ENCODE peak calls at places on chromosomes 2 and 18, in five cellular contexts. S is HepG2, T is A549, V is upper lobe of left lung, E is K562. Y is an unnamed sample.

GRCh38 chr18:48711651-48712486 is 173.0 kb downstream of the CTIF start:
- ATAC-seq in V (no peak), E (peak), T (peak), S (peak), Y (no peak)

GRCh38 chr2:102522890-102523289 is 49.9 kb downstream of the SLC9A4 start:
- ATAC-seq in S (no peak), T (no peak), V (no peak), E (no peak), Y (no peak)

GRCh38 chr2:13667415-13667757 is 950.6 kb downstream of the TRIB2 start:
- ATAC-seq in S (no peak), E (no peak), V (no peak), T (no peak), Y (no peak)

GRCh38 chr2:207334631-207335371 is 169.1 kb upstream of the KLF7 start:
- ATAC-seq in E (peak), S (peak), V (peak), T (peak), Y (peak)

GRCh38 chr2:68287580-68288441 is 31.9 kb downstream of the CNRIP1 start:
- ATAC-seq in V (peak), T (no peak), S (no peak), E (peak), Y (peak)

GRCh38 chr18:1049173-1049572 is 144.5 kb downstream of the ADCYAP1 start:
- ATAC-seq in E (no peak), V (no peak), T (no peak), S (no peak), Y (no peak)

GRCh38 chr2:84705858-84706257 is 175.0 kb downstream of the TRABD2A start:
- ATAC-seq in V (no peak), E (no peak), S (no peak), T (no peak), Y (no peak)

GRCh38 chr2:129554373-129554772 is 425.1 kb upstream of the RAB6C start:
- ATAC-seq in E (no peak), T (no peak), V (no peak), S (no peak), Y (no peak)

GRCh38 chr18:38790786-38791185 is 1225.2 kb upstream of the CELF4 start:
- ATAC-seq in V (no peak), T (no peak), S (no peak), E (no peak), Y (no peak)

GRCh38 chr18:38790303-38790702 is 1224.7 kb upstream of the CELF4 start:
- ATAC-seq in S (peak), E (no peak), V (no peak), T (no peak), Y (no peak)
- TF ChIP-seq CTCF in S (peak), E (no peak), V (no peak), T (no peak), Y (no peak)

GRCh38 chr18:9474103-9474982 is 970 bp upstream of the RALBP1 start:
- ATAC-seq in V (peak), E (peak), S (peak), T (peak), Y (peak)

GRCh38 chr18:9477509-9477908 is 2.2 kb downstream of the RALBP1 start:
- ATAC-seq in E (no peak), S (no peak), V (no peak), T (no peak), Y (no peak)

GRCh38 chr18:9475643-9476580 is 599 bp downstream of the RALBP1 start:
- ATAC-seq in S (peak), E (peak), V (peak), T (peak), Y (no peak)

GRCh38 chr18:9478545-9478944 is 3.2 kb downstream of the RALBP1 start:
- ATAC-seq in V (no peak), S (no peak), T (no peak), E (no peak), Y (no peak)

GRCh38 chr18:9474983-9475642 is at the start of gene RALBP1:
- ATAC-seq in E (peak), T (peak), V (peak), S (peak), Y (peak)
- TF ChIP-seq EP300 in E (no peak), T (no peak), V (no peak), S (no peak), Y (no peak)

GRCh38 chr2:195850764-195851163 is 193.7 kb downstream of the SLC39A10 start:
- ATAC-seq in T (no peak), E (no peak), V (peak), S (no peak), Y (no peak)

GRCh38 chr2:195842932-195843331 is 185.9 kb downstream of the SLC39A10 start:
- ATAC-seq in E (no peak), S (no peak), V (no peak), T (no peak), Y (no peak)

GRCh38 chr2:195848119-195848899 is 191.3 kb downstream of the SLC39A10 start:
- ATAC-seq in E (no peak), S (no peak), V (no peak), T (no peak), Y (no peak)
- TF ChIP-seq CTCF in E (no peak), S (no peak), V (no peak), T (no peak), Y (no peak)

GRCh38 chr18:23072079-23072478 is 63.2 kb upstream of the CABLES1 start:
- ATAC-seq in E (no peak), S (no peak), V (no peak), T (no peak), Y (no peak)

GRCh38 chr18:23069481-23069880 is 65.8 kb upstream of the CABLES1 start:
- ATAC-seq in S (no peak), E (no peak), V (peak), T (no peak), Y (no peak)

GRCh38 chr18:23068692-23069305 is 66.5 kb upstream of the CABLES1 start:
- ATAC-seq in S (no peak), T (no peak), E (no peak), V (no peak), Y (no peak)

GRCh38 chr18:23073996-23074606 is 61.2 kb upstream of the CABLES1 start:
- ATAC-seq in E (no peak), V (no peak), T (no peak), S (no peak), Y (no peak)

DNA sequence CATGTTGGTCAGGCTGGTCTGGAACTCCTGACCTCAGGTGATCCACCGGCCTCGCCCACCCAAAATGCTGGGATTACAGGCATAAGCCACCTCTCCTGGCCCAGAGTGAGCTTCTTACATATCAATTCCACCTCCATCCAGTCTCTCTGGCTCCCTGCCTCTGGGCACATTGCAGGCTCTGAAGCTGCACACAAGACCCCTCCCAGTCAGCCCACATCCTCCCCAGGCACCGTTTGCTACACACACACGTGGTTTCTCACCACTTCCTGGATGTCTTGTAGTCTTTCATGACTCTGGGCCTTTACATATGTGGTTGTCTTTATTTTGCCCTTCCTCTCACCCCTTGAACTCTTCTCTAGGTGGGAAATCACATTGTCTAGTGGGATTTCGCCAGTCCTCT is 64.0 kb upstream of the CABLES1 start:
- ATAC-seq in S (no peak), T (no peak), V (peak), E (no peak), Y (peak)
- TF ChIP-seq EP300 in S (no peak), T (no peak), V (no peak), E (no peak), Y (no peak)

DNA sequence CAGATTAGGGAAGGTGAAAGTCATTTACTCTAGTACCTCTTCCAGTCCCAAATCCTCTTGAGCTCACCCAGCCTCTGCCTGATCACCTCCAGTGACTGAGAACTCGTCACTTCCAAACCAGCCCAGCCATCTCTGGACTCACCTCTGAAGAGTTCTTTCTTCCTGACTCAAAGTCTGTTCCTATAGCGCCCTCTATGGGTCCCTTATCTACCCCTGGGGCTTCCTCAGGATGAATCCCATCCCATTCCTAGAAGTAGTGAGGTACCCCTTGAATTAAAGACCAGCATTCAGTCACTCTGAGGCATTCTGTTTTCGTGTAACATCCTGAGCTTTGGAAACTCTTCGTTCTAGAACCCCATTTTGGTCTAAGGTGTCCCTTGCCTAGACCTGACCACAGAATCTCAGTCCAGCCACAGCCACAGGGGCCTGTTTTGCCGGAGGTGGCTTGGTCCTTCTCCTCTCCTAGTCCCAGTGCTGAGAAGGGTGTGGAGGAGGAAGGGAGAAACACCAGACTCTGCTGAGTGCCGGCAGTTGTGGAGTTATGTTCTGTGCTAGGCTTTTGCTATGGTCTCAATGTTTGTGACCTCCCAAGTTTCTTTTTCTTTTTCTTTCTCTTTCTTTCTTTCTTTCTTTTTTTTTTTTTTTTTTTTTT is 32.7 kb downstream of the SIX3 start:
- ATAC-seq in T (peak), V (no peak), S (peak), E (peak), Y (no peak)
- TF ChIP-seq CTCF in T (peak), V (no peak), S (peak), E (peak), Y (no peak)

DNA sequence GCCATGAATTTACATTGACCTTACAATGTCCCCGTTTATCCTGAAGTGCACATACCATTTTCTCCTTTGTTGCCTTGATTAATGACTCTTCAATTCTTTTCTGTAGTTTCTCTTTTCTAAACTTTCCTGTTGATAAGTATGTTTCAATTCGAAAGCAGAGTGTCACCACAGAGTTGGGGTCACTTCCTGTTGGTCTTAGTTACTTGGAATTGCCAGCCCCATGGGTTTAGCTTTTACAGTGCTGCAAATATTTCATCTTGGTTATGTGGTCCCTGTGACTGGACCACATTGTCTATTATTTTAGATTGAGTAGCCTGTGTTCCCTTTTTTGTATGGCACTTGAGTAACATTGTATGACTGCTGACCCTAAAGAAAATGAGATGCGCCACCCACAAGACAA is 1616.2 kb upstream of the ACVR2A start:
- ATAC-seq in T (no peak), V (no peak), E (no peak), S (no peak), Y (no peak)
- TF ChIP-seq EP300 in T (no peak), V (no peak), E (no peak), S (no peak), Y (no peak)